ENCODE peak calls at places on chromosomes 3 and 15, in four cellular contexts. One of them, this sample, is unnamed.

GRCh38 chr3:118817748-118818165 is 216.9 kb downstream of the IGSF11 start:
- DNase-seq in activated CD8-positive, alpha-beta T cell treated with anti-CD3 and anti-CD28 coated beads for 36 hours: peak
- DNase-seq in PC-9: no peak
- DNase-seq in Caco-2: peak
- DNase-seq in this sample: peak

GRCh38 chr15:25180606-25181289 is 226.0 kb downstream of the SNRPN start:
- DNase-seq in activated CD8-positive, alpha-beta T cell treated with anti-CD3 and anti-CD28 coated beads for 36 hours: no peak
- DNase-seq in PC-9: no peak
- DNase-seq in Caco-2: no peak
- DNase-seq in this sample: no peak

GRCh38 chr3:58111513-58112184 is 99.1 kb downstream of the DNASE1L3 start:
- DNase-seq in activated CD8-positive, alpha-beta T cell treated with anti-CD3 and anti-CD28 coated beads for 36 hours: peak
- DNase-seq in PC-9: peak
- DNase-seq in Caco-2: peak
- DNase-seq in this sample: peak

GRCh38 chr15:80844011-80844732 is 65.0 kb downstream of the CEMIP start:
- DNase-seq in activated CD8-positive, alpha-beta T cell treated with anti-CD3 and anti-CD28 coated beads for 36 hours: no peak
- DNase-seq in PC-9: peak
- DNase-seq in Caco-2: no peak
- DNase-seq in this sample: no peak

GRCh38 chr15:72685925-72686794 is at the start of the genes BBS4 and HIGD2B:
- DNase-seq in activated CD8-positive, alpha-beta T cell treated with anti-CD3 and anti-CD28 coated beads for 36 hours: peak
- DNase-seq in PC-9: peak
- DNase-seq in Caco-2: peak
- DNase-seq in this sample: peak

GRCh38 chr15:38454687-38455071 is 752 bp downstream of the FAM98B start:
- DNase-seq in activated CD8-positive, alpha-beta T cell treated with anti-CD3 and anti-CD28 coated beads for 36 hours: no peak
- DNase-seq in PC-9: no peak
- DNase-seq in Caco-2: no peak
- DNase-seq in this sample: no peak

GRCh38 chr15:68816795-68817303 is 3.8 kb downstream of the ANP32A start:
- DNase-seq in activated CD8-positive, alpha-beta T cell treated with anti-CD3 and anti-CD28 coated beads for 36 hours: peak
- DNase-seq in PC-9: peak
- DNase-seq in Caco-2: peak
- DNase-seq in this sample: no peak

GRCh38 chr3:162022931-162023330 is 526.3 kb downstream of the OTOL1 start:
- DNase-seq in activated CD8-positive, alpha-beta T cell treated with anti-CD3 and anti-CD28 coated beads for 36 hours: no peak
- DNase-seq in PC-9: no peak
- DNase-seq in Caco-2: no peak
- DNase-seq in this sample: no peak

GRCh38 chr3:125585595-125586223 is 9.6 kb downstream of the OSBPL11 start:
- DNase-seq in activated CD8-positive, alpha-beta T cell treated with anti-CD3 and anti-CD28 coated beads for 36 hours: peak
- DNase-seq in PC-9: peak
- DNase-seq in Caco-2: peak
- DNase-seq in this sample: peak

GRCh38 chr3:11558002-11558401 is 85.7 kb downstream of the VGLL4 start:
- DNase-seq in activated CD8-positive, alpha-beta T cell treated with anti-CD3 and anti-CD28 coated beads for 36 hours: peak
- DNase-seq in PC-9: no peak
- DNase-seq in Caco-2: no peak
- DNase-seq in this sample: no peak

GRCh38 chr3:50612973-50613851 is 1.6 kb upstream of the CISH start:
- DNase-seq in activated CD8-positive, alpha-beta T cell treated with anti-CD3 and anti-CD28 coated beads for 36 hours: no peak
- DNase-seq in PC-9: no peak
- DNase-seq in Caco-2: no peak
- DNase-seq in this sample: no peak

GRCh38 chr15:96774216-96774615 is 443.7 kb downstream of the NR2F2 start:
- DNase-seq in activated CD8-positive, alpha-beta T cell treated with anti-CD3 and anti-CD28 coated beads for 36 hours: no peak
- DNase-seq in PC-9: no peak
- DNase-seq in Caco-2: no peak
- DNase-seq in this sample: no peak

GRCh38 chr3:194584866-194585265 is 48.4 kb downstream of the TMEM44 start:
- DNase-seq in activated CD8-positive, alpha-beta T cell treated with anti-CD3 and anti-CD28 coated beads for 36 hours: peak
- DNase-seq in PC-9: no peak
- DNase-seq in Caco-2: no peak
- DNase-seq in this sample: no peak

GRCh38 chr3:175432338-175433025 is 573.3 kb downstream of the NAALADL2 start:
- DNase-seq in activated CD8-positive, alpha-beta T cell treated with anti-CD3 and anti-CD28 coated beads for 36 hours: no peak
- DNase-seq in PC-9: no peak
- DNase-seq in Caco-2: no peak
- DNase-seq in this sample: no peak

GRCh38 chr15:84946772-84947489 is 34.7 kb upstream of the PDE8A start:
- DNase-seq in activated CD8-positive, alpha-beta T cell treated with anti-CD3 and anti-CD28 coated beads for 36 hours: no peak
- DNase-seq in PC-9: no peak
- DNase-seq in Caco-2: no peak
- DNase-seq in this sample: no peak

GRCh38 chr3:12884104-12884742 is 42.9 kb upstream of the RPL32 start:
- DNase-seq in activated CD8-positive, alpha-beta T cell treated with anti-CD3 and anti-CD28 coated beads for 36 hours: no peak
- DNase-seq in PC-9: no peak
- DNase-seq in Caco-2: no peak
- DNase-seq in this sample: no peak

GRCh38 chr3:15803913-15804312 is 6.1 kb upstream of the ANKRD28 start:
- DNase-seq in activated CD8-positive, alpha-beta T cell treated with anti-CD3 and anti-CD28 coated beads for 36 hours: no peak
- DNase-seq in PC-9: no peak
- DNase-seq in Caco-2: no peak
- DNase-seq in this sample: no peak

GRCh38 chr3:180749322-180749721 is 70.0 kb upstream of the CCDC39 start:
- DNase-seq in activated CD8-positive, alpha-beta T cell treated with anti-CD3 and anti-CD28 coated beads for 36 hours: no peak
- DNase-seq in PC-9: no peak
- DNase-seq in Caco-2: no peak
- DNase-seq in this sample: no peak

GRCh38 chr3:27166888-27167287 is 202.3 kb downstream of the NEK10 start:
- DNase-seq in activated CD8-positive, alpha-beta T cell treated with anti-CD3 and anti-CD28 coated beads for 36 hours: no peak
- DNase-seq in PC-9: peak
- DNase-seq in Caco-2: no peak
- DNase-seq in this sample: no peak

GRCh38 chr3:172804323-172804722 is 53.8 kb downstream of the ECT2 start:
- DNase-seq in activated CD8-positive, alpha-beta T cell treated with anti-CD3 and anti-CD28 coated beads for 36 hours: no peak
- DNase-seq in PC-9: no peak
- DNase-seq in Caco-2: no peak
- DNase-seq in this sample: no peak

GRCh38 chr15:39918688-39919385 is 1.2 kb downstream of the GPR176 start:
- DNase-seq in activated CD8-positive, alpha-beta T cell treated with anti-CD3 and anti-CD28 coated beads for 36 hours: no peak
- DNase-seq in PC-9: peak
- DNase-seq in Caco-2: no peak
- DNase-seq in this sample: no peak

GRCh38 chr15:51861557-51862350 is 32.3 kb downstream of the TMOD3 start:
- DNase-seq in activated CD8-positive, alpha-beta T cell treated with anti-CD3 and anti-CD28 coated beads for 36 hours: peak
- DNase-seq in PC-9: no peak
- DNase-seq in Caco-2: no peak
- DNase-seq in this sample: no peak

GRCh38 chr3:54970895-54971294 is 43.0 kb upstream of the LRTM1 start:
- DNase-seq in activated CD8-positive, alpha-beta T cell treated with anti-CD3 and anti-CD28 coated beads for 36 hours: no peak
- DNase-seq in PC-9: no peak
- DNase-seq in Caco-2: no peak
- DNase-seq in this sample: no peak

GRCh38 chr3:170869240-170869592 is 779 bp downstream of the RPL22L1 start:
- DNase-seq in activated CD8-positive, alpha-beta T cell treated with anti-CD3 and anti-CD28 coated beads for 36 hours: no peak
- DNase-seq in PC-9: no peak
- DNase-seq in Caco-2: no peak
- DNase-seq in this sample: peak

GRCh38 chr15:62430552-62430951 is 265.5 kb upstream of the C2CD4B start:
- DNase-seq in activated CD8-positive, alpha-beta T cell treated with anti-CD3 and anti-CD28 coated beads for 36 hours: no peak
- DNase-seq in PC-9: no peak
- DNase-seq in Caco-2: no peak
- DNase-seq in this sample: no peak

GRCh38 chr3:9498781-9499180 is 54.8 kb downstream of the LHFPL4 start:
- DNase-seq in activated CD8-positive, alpha-beta T cell treated with anti-CD3 and anti-CD28 coated beads for 36 hours: no peak
- DNase-seq in PC-9: no peak
- DNase-seq in Caco-2: no peak
- DNase-seq in this sample: no peak

GRCh38 chr15:73924258-73924921 is 1.9 kb upstream of the LOXL1 start:
- DNase-seq in activated CD8-positive, alpha-beta T cell treated with anti-CD3 and anti-CD28 coated beads for 36 hours: peak
- DNase-seq in PC-9: peak
- DNase-seq in Caco-2: no peak
- DNase-seq in this sample: no peak

GRCh38 chr15:63060699-63061098 is 18.2 kb downstream of the TPM1 start:
- DNase-seq in activated CD8-positive, alpha-beta T cell treated with anti-CD3 and anti-CD28 coated beads for 36 hours: no peak
- DNase-seq in PC-9: no peak
- DNase-seq in Caco-2: no peak
- DNase-seq in this sample: no peak

GRCh38 chr3:71048948-71049347 is 534.6 kb downstream of the FOXP1 start:
- DNase-seq in activated CD8-positive, alpha-beta T cell treated with anti-CD3 and anti-CD28 coated beads for 36 hours: no peak
- DNase-seq in PC-9: no peak
- DNase-seq in Caco-2: no peak
- DNase-seq in this sample: no peak

GRCh38 chr15:58056015-58056414 is 9.5 kb downstream of the ALDH1A2 start:
- DNase-seq in activated CD8-positive, alpha-beta T cell treated with anti-CD3 and anti-CD28 coated beads for 36 hours: no peak
- DNase-seq in PC-9: no peak
- DNase-seq in Caco-2: no peak
- DNase-seq in this sample: no peak
- TF ChIP-seq CTCF in activated CD8-positive, alpha-beta T cell treated with anti-CD3 and anti-CD28 coated beads for 36 hours: no peak
- TF ChIP-seq CTCF in PC-9: peak
- TF ChIP-seq CTCF in Caco-2: no peak
- TF ChIP-seq CTCF in this sample: no peak

GRCh38 chr15:75201609-75202250 is at the start of gene C15orf39:
- DNase-seq in activated CD8-positive, alpha-beta T cell treated with anti-CD3 and anti-CD28 coated beads for 36 hours: peak
- DNase-seq in PC-9: peak
- DNase-seq in Caco-2: peak
- DNase-seq in this sample: peak
- TF ChIP-seq CTCF in activated CD8-positive, alpha-beta T cell treated with anti-CD3 and anti-CD28 coated beads for 36 hours: peak
- TF ChIP-seq CTCF in PC-9: peak
- TF ChIP-seq CTCF in Caco-2: peak
- TF ChIP-seq CTCF in this sample: peak

GRCh38 chr3:17836919-17837318 is 94.5 kb upstream of the TBC1D5 start:
- DNase-seq in activated CD8-positive, alpha-beta T cell treated with anti-CD3 and anti-CD28 coated beads for 36 hours: no peak
- DNase-seq in PC-9: no peak
- DNase-seq in Caco-2: no peak
- DNase-seq in this sample: no peak

GRCh38 chr3:17836092-17836491 is 93.7 kb upstream of the TBC1D5 start:
- DNase-seq in activated CD8-positive, alpha-beta T cell treated with anti-CD3 and anti-CD28 coated beads for 36 hours: no peak
- DNase-seq in PC-9: no peak
- DNase-seq in Caco-2: no peak
- DNase-seq in this sample: no peak

GRCh38 chr3:17832021-17832420 is 89.6 kb upstream of the TBC1D5 start:
- DNase-seq in activated CD8-positive, alpha-beta T cell treated with anti-CD3 and anti-CD28 coated beads for 36 hours: no peak
- DNase-seq in PC-9: no peak
- DNase-seq in Caco-2: no peak
- DNase-seq in this sample: no peak

GRCh38 chr3:17831366-17831765 is 88.9 kb upstream of the TBC1D5 start:
- DNase-seq in activated CD8-positive, alpha-beta T cell treated with anti-CD3 and anti-CD28 coated beads for 36 hours: no peak
- DNase-seq in PC-9: peak
- DNase-seq in Caco-2: no peak
- DNase-seq in this sample: no peak

DNA sequence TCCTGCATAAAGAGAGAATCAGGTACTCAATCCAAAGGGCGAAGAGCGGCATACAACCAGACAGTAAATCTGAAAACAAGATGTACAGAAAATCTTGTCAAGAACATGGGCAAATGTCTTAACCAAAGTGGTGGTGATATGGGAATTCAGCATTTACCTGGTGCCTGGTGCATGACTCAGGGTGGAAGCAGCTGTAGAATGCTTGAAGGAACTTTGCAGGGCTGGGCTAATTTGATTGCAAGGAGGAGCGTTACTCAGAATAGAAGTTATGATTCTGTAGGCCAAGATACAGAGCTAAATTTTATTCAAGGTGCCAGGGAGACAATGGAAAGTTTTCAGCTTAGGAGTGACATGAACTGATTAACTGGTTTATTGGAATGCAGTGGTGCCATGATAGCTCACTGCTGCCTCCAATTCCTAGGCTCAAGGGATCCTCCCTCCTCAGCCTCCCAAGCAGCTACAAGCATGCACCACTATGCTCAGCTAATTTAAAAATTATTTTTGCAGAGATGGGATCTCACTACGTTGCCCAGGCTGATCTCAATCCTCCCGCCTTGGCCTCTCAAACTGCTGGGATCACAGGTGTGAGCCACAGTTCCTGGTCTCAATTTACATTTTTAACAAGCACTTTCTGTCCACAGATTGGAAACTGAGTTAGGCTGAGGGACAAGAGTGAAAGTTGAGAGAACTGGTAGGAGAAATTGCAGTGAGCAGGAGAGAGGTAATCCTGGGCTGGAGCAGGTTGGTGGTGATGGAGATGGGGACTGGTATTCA is 91.5 kb upstream of the TBC1D5 start:
- DNase-seq in activated CD8-positive, alpha-beta T cell treated with anti-CD3 and anti-CD28 coated beads for 36 hours: no peak
- DNase-seq in PC-9: peak
- DNase-seq in Caco-2: no peak
- DNase-seq in this sample: no peak
- TF ChIP-seq CTCF in activated CD8-positive, alpha-beta T cell treated with anti-CD3 and anti-CD28 coated beads for 36 hours: no peak
- TF ChIP-seq CTCF in PC-9: no peak
- TF ChIP-seq CTCF in Caco-2: no peak
- TF ChIP-seq CTCF in this sample: no peak

GRCh38 chr3:168049366-168049974 is 46.3 kb downstream of the GOLIM4 start:
- DNase-seq in activated CD8-positive, alpha-beta T cell treated with anti-CD3 and anti-CD28 coated beads for 36 hours: no peak
- DNase-seq in PC-9: no peak
- DNase-seq in Caco-2: no peak
- DNase-seq in this sample: no peak

GRCh38 chr3:168052517-168052916 is 43.2 kb downstream of the GOLIM4 start:
- DNase-seq in activated CD8-positive, alpha-beta T cell treated with anti-CD3 and anti-CD28 coated beads for 36 hours: no peak
- DNase-seq in PC-9: no peak
- DNase-seq in Caco-2: no peak
- DNase-seq in this sample: no peak

GRCh38 chr3:168051579-168052183 is 44.0 kb downstream of the GOLIM4 start:
- DNase-seq in activated CD8-positive, alpha-beta T cell treated with anti-CD3 and anti-CD28 coated beads for 36 hours: no peak
- DNase-seq in PC-9: no peak
- DNase-seq in Caco-2: no peak
- DNase-seq in this sample: peak

GRCh38 chr3:168054447-168054846 is 41.3 kb downstream of the GOLIM4 start:
- DNase-seq in activated CD8-positive, alpha-beta T cell treated with anti-CD3 and anti-CD28 coated beads for 36 hours: no peak
- DNase-seq in PC-9: no peak
- DNase-seq in Caco-2: no peak
- DNase-seq in this sample: no peak

DNA sequence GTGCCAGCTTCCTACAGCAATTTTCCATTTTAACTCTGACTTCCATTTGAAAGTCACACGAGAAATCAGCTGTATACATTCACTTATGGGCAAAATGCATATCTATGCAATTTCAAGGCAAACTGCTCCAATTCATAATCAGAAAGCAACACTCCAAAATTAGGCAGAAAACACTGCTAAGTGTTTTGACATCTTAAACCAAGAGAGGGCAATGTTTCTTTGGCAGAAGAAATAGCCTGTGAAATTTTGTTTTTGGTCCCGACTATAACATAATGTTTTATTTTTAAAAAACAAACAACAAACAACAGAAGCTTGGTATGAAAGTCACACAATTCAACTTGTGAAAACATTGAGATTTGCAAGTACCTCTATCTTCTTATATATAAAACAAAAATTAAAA is 42.6 kb downstream of the GOLIM4 start:
- DNase-seq in activated CD8-positive, alpha-beta T cell treated with anti-CD3 and anti-CD28 coated beads for 36 hours: no peak
- DNase-seq in PC-9: no peak
- DNase-seq in Caco-2: no peak
- DNase-seq in this sample: no peak
- TF ChIP-seq CTCF in activated CD8-positive, alpha-beta T cell treated with anti-CD3 and anti-CD28 coated beads for 36 hours: no peak
- TF ChIP-seq CTCF in PC-9: no peak
- TF ChIP-seq CTCF in Caco-2: no peak
- TF ChIP-seq CTCF in this sample: no peak

GRCh38 chr3:25532763-25533162 is 104.7 kb downstream of the RARB start:
- DNase-seq in activated CD8-positive, alpha-beta T cell treated with anti-CD3 and anti-CD28 coated beads for 36 hours: peak
- DNase-seq in PC-9: no peak
- DNase-seq in Caco-2: no peak
- DNase-seq in this sample: peak
- TF ChIP-seq CTCF in activated CD8-positive, alpha-beta T cell treated with anti-CD3 and anti-CD28 coated beads for 36 hours: peak
- TF ChIP-seq CTCF in PC-9: peak
- TF ChIP-seq CTCF in Caco-2: peak
- TF ChIP-seq CTCF in this sample: no peak

This sample was measured in GM20000.